ENCODE peak calls at places on chromosomes 11 and 22, in nine cellular contexts. One of them, this sample, is unnamed.

GRCh38 chr11:93051181-93051580 is 81.7 kb downstream of the MTNR1B start:
- DNase-seq in astrocyte of the spinal cord: peak
- DNase-seq in cardiac fibroblast: peak
- DNase-seq in pancreas: no peak
- DNase-seq in psoas muscle: no peak
- DNase-seq in adrenal gland: no peak
- DNase-seq in tibial nerve: no peak
- DNase-seq in esophagus squamous epithelium: no peak
- DNase-seq in fibroblast of mammary gland: peak
- DNase-seq in this sample: no peak

GRCh38 chr11:1747753-1748466 is 2.5 kb downstream of the IFITM10 start:
- DNase-seq in astrocyte of the spinal cord: no peak
- DNase-seq in cardiac fibroblast: no peak
- DNase-seq in pancreas: peak
- DNase-seq in psoas muscle: peak
- DNase-seq in adrenal gland: peak
- DNase-seq in tibial nerve: no peak
- DNase-seq in esophagus squamous epithelium: no peak
- DNase-seq in fibroblast of mammary gland: no peak
- DNase-seq in this sample: no peak

GRCh38 chr22:47613606-47614350 is 851.3 kb downstream of the TBC1D22A start:
- DNase-seq in astrocyte of the spinal cord: no peak
- DNase-seq in cardiac fibroblast: no peak
- DNase-seq in pancreas: no peak
- DNase-seq in psoas muscle: no peak
- DNase-seq in adrenal gland: no peak
- DNase-seq in tibial nerve: no peak
- DNase-seq in esophagus squamous epithelium: no peak
- DNase-seq in fibroblast of mammary gland: no peak
- DNase-seq in this sample: no peak

GRCh38 chr11:44112083-44112865 is 16.8 kb downstream of the EXT2 start:
- DNase-seq in astrocyte of the spinal cord: peak
- DNase-seq in cardiac fibroblast: peak
- DNase-seq in pancreas: no peak
- DNase-seq in psoas muscle: peak
- DNase-seq in adrenal gland: peak
- DNase-seq in tibial nerve: no peak
- DNase-seq in esophagus squamous epithelium: no peak
- DNase-seq in fibroblast of mammary gland: peak
- DNase-seq in this sample: no peak

GRCh38 chr22:39254789-39255298 is 10.1 kb upstream of the PDGFB start:
- DNase-seq in astrocyte of the spinal cord: peak
- DNase-seq in cardiac fibroblast: peak
- DNase-seq in pancreas: peak
- DNase-seq in psoas muscle: peak
- DNase-seq in adrenal gland: no peak
- DNase-seq in tibial nerve: no peak
- DNase-seq in esophagus squamous epithelium: no peak
- DNase-seq in fibroblast of mammary gland: peak
- DNase-seq in this sample: peak

GRCh38 chr11:69293819-69294505 is at the start of gene MYEOV:
- DNase-seq in astrocyte of the spinal cord: peak
- DNase-seq in cardiac fibroblast: peak
- DNase-seq in pancreas: no peak
- DNase-seq in psoas muscle: no peak
- DNase-seq in adrenal gland: no peak
- DNase-seq in tibial nerve: no peak
- DNase-seq in esophagus squamous epithelium: no peak
- DNase-seq in fibroblast of mammary gland: peak
- DNase-seq in this sample: no peak

GRCh38 chr11:134560066-134560465 is 148.0 kb upstream of the B3GAT1 start:
- DNase-seq in astrocyte of the spinal cord: no peak
- DNase-seq in cardiac fibroblast: no peak
- DNase-seq in pancreas: no peak
- DNase-seq in psoas muscle: no peak
- DNase-seq in adrenal gland: no peak
- DNase-seq in tibial nerve: no peak
- DNase-seq in esophagus squamous epithelium: no peak
- DNase-seq in fibroblast of mammary gland: no peak
- DNase-seq in this sample: no peak

GRCh38 chr11:9662273-9662672 is 1.6 kb upstream of the SWAP70 start:
- DNase-seq in astrocyte of the spinal cord: no peak
- DNase-seq in cardiac fibroblast: no peak
- DNase-seq in pancreas: no peak
- DNase-seq in psoas muscle: no peak
- DNase-seq in adrenal gland: no peak
- DNase-seq in tibial nerve: no peak
- DNase-seq in esophagus squamous epithelium: no peak
- DNase-seq in fibroblast of mammary gland: peak
- DNase-seq in this sample: no peak

GRCh38 chr22:34301569-34301968 is 381.3 kb upstream of the LARGE1 start:
- DNase-seq in astrocyte of the spinal cord: no peak
- DNase-seq in cardiac fibroblast: no peak
- DNase-seq in pancreas: no peak
- DNase-seq in psoas muscle: no peak
- DNase-seq in adrenal gland: no peak
- DNase-seq in tibial nerve: no peak
- DNase-seq in esophagus squamous epithelium: no peak
- DNase-seq in fibroblast of mammary gland: no peak
- DNase-seq in this sample: no peak

GRCh38 chr22:34303656-34304055 is 383.4 kb upstream of the LARGE1 start:
- DNase-seq in astrocyte of the spinal cord: no peak
- DNase-seq in cardiac fibroblast: no peak
- DNase-seq in pancreas: no peak
- DNase-seq in psoas muscle: no peak
- DNase-seq in adrenal gland: no peak
- DNase-seq in tibial nerve: no peak
- DNase-seq in esophagus squamous epithelium: no peak
- DNase-seq in fibroblast of mammary gland: no peak
- DNase-seq in this sample: no peak

GRCh38 chr22:34308101-34308500 is 387.8 kb upstream of the LARGE1 start:
- DNase-seq in astrocyte of the spinal cord: no peak
- DNase-seq in cardiac fibroblast: no peak
- DNase-seq in pancreas: no peak
- DNase-seq in psoas muscle: no peak
- DNase-seq in adrenal gland: no peak
- DNase-seq in tibial nerve: no peak
- DNase-seq in esophagus squamous epithelium: no peak
- DNase-seq in fibroblast of mammary gland: no peak
- DNase-seq in this sample: no peak

GRCh38 chr22:34306361-34306760 is 386.1 kb upstream of the LARGE1 start:
- DNase-seq in astrocyte of the spinal cord: no peak
- DNase-seq in cardiac fibroblast: no peak
- DNase-seq in pancreas: no peak
- DNase-seq in psoas muscle: no peak
- DNase-seq in adrenal gland: no peak
- DNase-seq in tibial nerve: no peak
- DNase-seq in esophagus squamous epithelium: no peak
- DNase-seq in fibroblast of mammary gland: no peak
- DNase-seq in this sample: no peak
- TF ChIP-seq CTCF in astrocyte of the spinal cord: no peak
- TF ChIP-seq CTCF in cardiac fibroblast: no peak
- TF ChIP-seq CTCF in pancreas: no peak
- TF ChIP-seq CTCF in psoas muscle: no peak
- TF ChIP-seq CTCF in adrenal gland: no peak
- TF ChIP-seq CTCF in tibial nerve: no peak
- TF ChIP-seq CTCF in esophagus squamous epithelium: no peak
- TF ChIP-seq CTCF in fibroblast of mammary gland: no peak
- TF ChIP-seq CTCF in this sample: no peak

GRCh38 chr22:50114221-50114981 is 24.6 kb downstream of the MOV10L1 start:
- DNase-seq in astrocyte of the spinal cord: peak
- DNase-seq in cardiac fibroblast: peak
- DNase-seq in pancreas: no peak
- DNase-seq in psoas muscle: no peak
- DNase-seq in adrenal gland: no peak
- DNase-seq in tibial nerve: no peak
- DNase-seq in esophagus squamous epithelium: no peak
- DNase-seq in fibroblast of mammary gland: peak
- DNase-seq in this sample: no peak
- H3K4me3 ChIP-seq in astrocyte of the spinal cord: peak
- H3K4me3 ChIP-seq in cardiac fibroblast: peak
- H3K4me3 ChIP-seq in pancreas: no peak
- H3K4me3 ChIP-seq in psoas muscle: no peak
- H3K4me3 ChIP-seq in adrenal gland: no peak
- H3K4me3 ChIP-seq in tibial nerve: no peak
- H3K4me3 ChIP-seq in esophagus squamous epithelium: peak
- H3K4me3 ChIP-seq in fibroblast of mammary gland: peak
- H3K4me3 ChIP-seq in this sample: no peak

GRCh38 chr11:132944557-132944920 is 587.8 kb downstream of the OPCML start:
- DNase-seq in astrocyte of the spinal cord: no peak
- DNase-seq in cardiac fibroblast: no peak
- DNase-seq in pancreas: no peak
- DNase-seq in psoas muscle: no peak
- DNase-seq in adrenal gland: no peak
- DNase-seq in tibial nerve: no peak
- DNase-seq in esophagus squamous epithelium: no peak
- DNase-seq in fibroblast of mammary gland: no peak
- DNase-seq in this sample: no peak

GRCh38 chr11:132941761-132942160 is 590.5 kb downstream of the OPCML start:
- DNase-seq in astrocyte of the spinal cord: no peak
- DNase-seq in cardiac fibroblast: no peak
- DNase-seq in pancreas: no peak
- DNase-seq in psoas muscle: no peak
- DNase-seq in adrenal gland: no peak
- DNase-seq in tibial nerve: no peak
- DNase-seq in esophagus squamous epithelium: no peak
- DNase-seq in fibroblast of mammary gland: no peak
- DNase-seq in this sample: no peak

GRCh38 chr11:132943737-132944556 is 588.4 kb downstream of the OPCML start:
- DNase-seq in astrocyte of the spinal cord: no peak
- DNase-seq in cardiac fibroblast: peak
- DNase-seq in pancreas: peak
- DNase-seq in psoas muscle: no peak
- DNase-seq in adrenal gland: no peak
- DNase-seq in tibial nerve: no peak
- DNase-seq in esophagus squamous epithelium: no peak
- DNase-seq in fibroblast of mammary gland: no peak
- DNase-seq in this sample: no peak

GRCh38 chr11:132942611-132943324 is 589.5 kb downstream of the OPCML start:
- DNase-seq in astrocyte of the spinal cord: no peak
- DNase-seq in cardiac fibroblast: no peak
- DNase-seq in pancreas: peak
- DNase-seq in psoas muscle: no peak
- DNase-seq in adrenal gland: no peak
- DNase-seq in tibial nerve: no peak
- DNase-seq in esophagus squamous epithelium: no peak
- DNase-seq in fibroblast of mammary gland: no peak
- DNase-seq in this sample: no peak

DNA sequence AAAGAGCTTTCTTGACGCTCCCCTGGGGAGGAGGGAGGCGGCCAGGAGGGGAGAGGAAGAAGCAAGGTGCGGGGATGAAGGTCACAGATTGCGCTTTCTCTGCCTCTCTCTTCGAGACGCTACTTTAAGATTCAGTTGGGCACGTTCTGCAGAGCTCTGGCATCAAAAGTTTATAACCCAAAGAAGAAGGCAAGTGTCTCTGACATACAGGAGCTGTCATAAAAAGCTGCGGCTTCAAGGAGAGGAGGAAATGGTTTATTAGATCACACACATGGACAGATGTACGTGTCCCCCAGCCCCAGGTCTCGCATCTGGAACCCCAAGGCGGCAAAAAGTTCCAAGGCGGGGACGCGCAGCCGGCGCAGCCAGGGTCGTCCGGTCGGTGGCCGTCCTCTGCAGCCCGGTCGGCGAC is 589.0 kb downstream of the OPCML start:
- DNase-seq in astrocyte of the spinal cord: peak
- DNase-seq in cardiac fibroblast: peak
- DNase-seq in pancreas: no peak
- DNase-seq in psoas muscle: no peak
- DNase-seq in adrenal gland: no peak
- DNase-seq in tibial nerve: no peak
- DNase-seq in esophagus squamous epithelium: no peak
- DNase-seq in fibroblast of mammary gland: no peak
- DNase-seq in this sample: no peak
- TF ChIP-seq CTCF in astrocyte of the spinal cord: no peak
- TF ChIP-seq CTCF in cardiac fibroblast: no peak
- TF ChIP-seq CTCF in pancreas: no peak
- TF ChIP-seq CTCF in psoas muscle: no peak
- TF ChIP-seq CTCF in adrenal gland: no peak
- TF ChIP-seq CTCF in tibial nerve: no peak
- TF ChIP-seq CTCF in esophagus squamous epithelium: no peak
- TF ChIP-seq CTCF in fibroblast of mammary gland: no peak
- TF ChIP-seq CTCF in this sample: no peak

GRCh38 chr11:76444384-76445121 is at the start of gene EMSY:
- DNase-seq in astrocyte of the spinal cord: peak
- DNase-seq in cardiac fibroblast: peak
- DNase-seq in pancreas: peak
- DNase-seq in psoas muscle: peak
- DNase-seq in adrenal gland: peak
- DNase-seq in tibial nerve: peak
- DNase-seq in esophagus squamous epithelium: peak
- DNase-seq in fibroblast of mammary gland: peak
- DNase-seq in this sample: peak

GRCh38 chr11:76445122-76446084 is 585 bp downstream of the EMSY start:
- DNase-seq in astrocyte of the spinal cord: peak
- DNase-seq in cardiac fibroblast: peak
- DNase-seq in pancreas: peak
- DNase-seq in psoas muscle: peak
- DNase-seq in adrenal gland: peak
- DNase-seq in tibial nerve: peak
- DNase-seq in esophagus squamous epithelium: peak
- DNase-seq in fibroblast of mammary gland: peak
- DNase-seq in this sample: peak

GRCh38 chr11:76448506-76448905 is 3.7 kb downstream of the EMSY start:
- DNase-seq in astrocyte of the spinal cord: no peak
- DNase-seq in cardiac fibroblast: no peak
- DNase-seq in pancreas: no peak
- DNase-seq in psoas muscle: no peak
- DNase-seq in adrenal gland: no peak
- DNase-seq in tibial nerve: no peak
- DNase-seq in esophagus squamous epithelium: no peak
- DNase-seq in fibroblast of mammary gland: no peak
- DNase-seq in this sample: no peak

GRCh38 chr11:76444065-76444383 is 794 bp upstream of the EMSY start:
- DNase-seq in astrocyte of the spinal cord: no peak
- DNase-seq in cardiac fibroblast: no peak
- DNase-seq in pancreas: no peak
- DNase-seq in psoas muscle: no peak
- DNase-seq in adrenal gland: no peak
- DNase-seq in tibial nerve: no peak
- DNase-seq in esophagus squamous epithelium: no peak
- DNase-seq in fibroblast of mammary gland: no peak
- DNase-seq in this sample: no peak

DNA sequence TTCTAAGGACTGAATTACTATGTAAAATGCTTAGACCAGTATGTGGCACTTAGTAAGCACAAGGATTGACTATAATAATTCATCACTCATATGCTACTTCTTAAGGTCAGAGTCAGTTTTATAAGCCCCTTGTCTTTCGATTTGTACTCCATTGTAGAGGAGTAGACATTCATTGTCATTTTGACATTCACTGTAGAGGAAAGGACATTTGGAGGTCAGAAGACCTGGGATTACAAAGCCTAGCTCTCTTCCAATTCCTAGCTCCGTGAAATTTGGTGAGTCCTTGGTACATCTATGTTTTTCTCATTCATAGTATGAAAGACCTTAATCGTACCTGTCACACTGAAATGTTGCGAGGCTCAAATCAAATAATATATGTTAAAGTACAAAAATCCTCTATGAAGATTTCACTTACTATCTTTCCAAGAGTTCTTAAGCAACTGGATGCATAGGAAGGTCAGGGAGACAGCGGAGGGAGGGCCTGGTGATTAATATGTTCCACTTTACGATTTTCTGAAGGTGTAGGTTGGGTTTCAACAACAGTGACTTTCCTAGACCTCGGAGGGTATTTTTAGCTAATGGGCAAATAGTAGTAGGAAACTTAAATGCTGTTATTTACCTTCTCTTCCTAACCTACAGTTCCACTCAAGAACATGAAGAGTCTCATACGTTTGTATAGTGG is 1.4 kb upstream of the EMSY start:
- DNase-seq in astrocyte of the spinal cord: peak
- DNase-seq in cardiac fibroblast: peak
- DNase-seq in pancreas: no peak
- DNase-seq in psoas muscle: no peak
- DNase-seq in adrenal gland: no peak
- DNase-seq in tibial nerve: no peak
- DNase-seq in esophagus squamous epithelium: no peak
- DNase-seq in fibroblast of mammary gland: peak
- DNase-seq in this sample: no peak
- H3K4me3 ChIP-seq in astrocyte of the spinal cord: peak
- H3K4me3 ChIP-seq in cardiac fibroblast: peak
- H3K4me3 ChIP-seq in pancreas: peak
- H3K4me3 ChIP-seq in psoas muscle: peak
- H3K4me3 ChIP-seq in adrenal gland: peak
- H3K4me3 ChIP-seq in tibial nerve: peak
- H3K4me3 ChIP-seq in esophagus squamous epithelium: peak
- H3K4me3 ChIP-seq in fibroblast of mammary gland: peak
- H3K4me3 ChIP-seq in this sample: peak